ENCODE peak calls at places on chromosome 16, in seven cellular contexts. One of them, this sample, is unnamed.

GRCh38 chr16:68287276-68288251 is 23.2 kb downstream of the SLC7A6OS start:
- DNase-seq in GM10248: no peak
- DNase-seq in retinal pigment epithelial cell: no peak
- DNase-seq in WTC11: no peak
- DNase-seq in CD8-positive, alpha-beta T cell: peak; percentile 76
- DNase-seq in cardiac muscle cell: peak; percentile 89
- DNase-seq in LNCaP clone FGC: no peak
- DNase-seq in this sample: no peak

GRCh38 chr16:27843800-27844199 is 219.7 kb downstream of the GSG1L start:
- DNase-seq in CD8-positive, alpha-beta T cell: no peak
- DNase-seq in WTC11: no peak
- DNase-seq in retinal pigment epithelial cell: no peak
- DNase-seq in GM10248: no peak
- DNase-seq in cardiac muscle cell: no peak
- DNase-seq in LNCaP clone FGC: no peak
- DNase-seq in this sample: no peak

GRCh38 chr16:47970291-47970931 is 185.4 kb downstream of the ABCC12 start:
- DNase-seq in cardiac muscle cell: peak; percentile 58
- DNase-seq in WTC11: no peak
- DNase-seq in LNCaP clone FGC: peak; percentile 32
- DNase-seq in retinal pigment epithelial cell: peak; percentile 10
- DNase-seq in CD8-positive, alpha-beta T cell: no peak
- DNase-seq in GM10248: no peak
- DNase-seq in this sample: no peak

GRCh38 chr16:2968368-2968737 is 795 bp upstream of the PAQR4 start:
- DNase-seq in LNCaP clone FGC: no peak
- DNase-seq in CD8-positive, alpha-beta T cell: no peak
- DNase-seq in GM10248: no peak
- DNase-seq in cardiac muscle cell: no peak
- DNase-seq in retinal pigment epithelial cell: no peak
- DNase-seq in WTC11: no peak
- DNase-seq in this sample: peak; percentile 51

GRCh38 chr16:88736088-88736487 is 29.8 kb downstream of the CTU2 start:
- DNase-seq in GM10248: no peak
- DNase-seq in LNCaP clone FGC: no peak
- DNase-seq in CD8-positive, alpha-beta T cell: no peak
- DNase-seq in WTC11: no peak
- DNase-seq in retinal pigment epithelial cell: no peak
- DNase-seq in cardiac muscle cell: no peak
- DNase-seq in this sample: no peak

GRCh38 chr16:3536271-3536671 is 35.5 kb downstream of the CLUAP1 start:
- DNase-seq in LNCaP clone FGC: no peak
- DNase-seq in CD8-positive, alpha-beta T cell: no peak
- DNase-seq in cardiac muscle cell: peak; percentile 33
- DNase-seq in GM10248: no peak
- DNase-seq in retinal pigment epithelial cell: peak; percentile 88
- DNase-seq in WTC11: no peak
- DNase-seq in this sample: no peak

GRCh38 chr16:17548825-17549224 is 78.1 kb upstream of the XYLT1 start:
- DNase-seq in GM10248: no peak
- DNase-seq in LNCaP clone FGC: no peak
- DNase-seq in retinal pigment epithelial cell: no peak
- DNase-seq in CD8-positive, alpha-beta T cell: no peak
- DNase-seq in WTC11: no peak
- DNase-seq in cardiac muscle cell: no peak
- DNase-seq in this sample: no peak

GRCh38 chr16:3830625-3831254 is 49.8 kb downstream of the CREBBP start:
- DNase-seq in LNCaP clone FGC: no peak
- DNase-seq in cardiac muscle cell: no peak
- DNase-seq in CD8-positive, alpha-beta T cell: no peak
- DNase-seq in WTC11: no peak
- DNase-seq in retinal pigment epithelial cell: no peak
- DNase-seq in GM10248: no peak
- DNase-seq in this sample: no peak

GRCh38 chr16:15899538-15900100 is 11.2 kb upstream of the CEP20 start:
- DNase-seq in WTC11: no peak
- DNase-seq in retinal pigment epithelial cell: peak; percentile 76
- DNase-seq in CD8-positive, alpha-beta T cell: no peak
- DNase-seq in LNCaP clone FGC: no peak
- DNase-seq in GM10248: peak; percentile 54
- DNase-seq in cardiac muscle cell: peak; percentile 54
- DNase-seq in this sample: no peak

GRCh38 chr16:46830417-46830901 is 521 bp downstream of the C16orf87 start:
- DNase-seq in cardiac muscle cell: peak; percentile 26
- DNase-seq in retinal pigment epithelial cell: no peak
- DNase-seq in WTC11: peak; percentile 57
- DNase-seq in LNCaP clone FGC: no peak
- DNase-seq in GM10248: no peak
- DNase-seq in CD8-positive, alpha-beta T cell: peak; percentile 65
- DNase-seq in this sample: peak; percentile 59

GRCh38 chr16:85891033-85891775 is 7.8 kb upstream of the IRF8 start:
- DNase-seq in cardiac muscle cell: no peak
- DNase-seq in GM10248: no peak
- DNase-seq in WTC11: no peak
- DNase-seq in CD8-positive, alpha-beta T cell: peak; percentile 7
- DNase-seq in LNCaP clone FGC: peak; percentile 87
- DNase-seq in retinal pigment epithelial cell: no peak
- DNase-seq in this sample: no peak

GRCh38 chr16:4936181-4936990 is 562 bp downstream of the PPL start:
- DNase-seq in WTC11: peak; percentile 67
- DNase-seq in CD8-positive, alpha-beta T cell: no peak
- DNase-seq in retinal pigment epithelial cell: no peak
- DNase-seq in GM10248: no peak
- DNase-seq in cardiac muscle cell: no peak
- DNase-seq in LNCaP clone FGC: no peak
- DNase-seq in this sample: peak; percentile 43

GRCh38 chr16:23232806-23233205 is 50.3 kb downstream of the SCNN1G start:
- DNase-seq in WTC11: no peak
- DNase-seq in cardiac muscle cell: no peak
- DNase-seq in GM10248: no peak
- DNase-seq in CD8-positive, alpha-beta T cell: no peak
- DNase-seq in LNCaP clone FGC: peak; percentile 10
- DNase-seq in retinal pigment epithelial cell: no peak
- DNase-seq in this sample: no peak

GRCh38 chr16:80527297-80527696 is 13.5 kb upstream of the DYNLRB2 start:
- DNase-seq in cardiac muscle cell: peak; percentile 27
- DNase-seq in retinal pigment epithelial cell: no peak
- DNase-seq in GM10248: peak; percentile 52
- DNase-seq in WTC11: peak; percentile 62
- DNase-seq in CD8-positive, alpha-beta T cell: peak; percentile 55
- DNase-seq in LNCaP clone FGC: no peak
- DNase-seq in this sample: peak; percentile 35

GRCh38 chr16:57016301-57016700 is 26.9 kb downstream of the NLRC5 start:
- DNase-seq in GM10248: no peak
- DNase-seq in WTC11: no peak
- DNase-seq in cardiac muscle cell: no peak
- DNase-seq in CD8-positive, alpha-beta T cell: no peak
- DNase-seq in retinal pigment epithelial cell: no peak
- DNase-seq in LNCaP clone FGC: no peak
- DNase-seq in this sample: no peak

GRCh38 chr16:22161999-22162657 is at the start of gene SDR42E2:
- DNase-seq in cardiac muscle cell: no peak
- DNase-seq in GM10248: peak; percentile 45
- DNase-seq in WTC11: peak; percentile 80
- DNase-seq in retinal pigment epithelial cell: no peak
- DNase-seq in CD8-positive, alpha-beta T cell: peak; percentile 65
- DNase-seq in LNCaP clone FGC: no peak
- DNase-seq in this sample: peak; percentile 22

GRCh38 chr16:89167425-89167941 is 4.1 kb upstream of the CDH15 start:
- DNase-seq in WTC11: peak; percentile 97
- DNase-seq in cardiac muscle cell: peak; percentile 83
- DNase-seq in GM10248: peak; percentile 88
- DNase-seq in CD8-positive, alpha-beta T cell: peak; percentile 91
- DNase-seq in LNCaP clone FGC: no peak
- DNase-seq in retinal pigment epithelial cell: no peak
- DNase-seq in this sample: peak; percentile 98

GRCh38 chr16:85970712-85971220 is 71.8 kb downstream of the IRF8 start:
- DNase-seq in WTC11: no peak
- DNase-seq in cardiac muscle cell: no peak
- DNase-seq in LNCaP clone FGC: no peak
- DNase-seq in GM10248: no peak
- DNase-seq in CD8-positive, alpha-beta T cell: no peak
- DNase-seq in retinal pigment epithelial cell: no peak
- DNase-seq in this sample: no peak

GRCh38 chr16:28585674-28586073 is 11.2 kb downstream of the SULT1A2 start:
- DNase-seq in retinal pigment epithelial cell: peak; percentile 68
- DNase-seq in WTC11: no peak
- DNase-seq in CD8-positive, alpha-beta T cell: no peak
- DNase-seq in LNCaP clone FGC: no peak
- DNase-seq in cardiac muscle cell: no peak
- DNase-seq in GM10248: no peak
- DNase-seq in this sample: no peak

GRCh38 chr16:75319513-75320401 is 68.3 kb upstream of the BCAR1 start:
- DNase-seq in cardiac muscle cell: peak; percentile 93
- DNase-seq in CD8-positive, alpha-beta T cell: no peak
- DNase-seq in retinal pigment epithelial cell: peak; percentile 28
- DNase-seq in LNCaP clone FGC: no peak
- DNase-seq in WTC11: no peak
- DNase-seq in GM10248: peak; percentile 65
- DNase-seq in this sample: no peak

GRCh38 chr16:88956546-88957455 is 20.2 kb downstream of the CBFA2T3 start:
- DNase-seq in CD8-positive, alpha-beta T cell: no peak
- DNase-seq in cardiac muscle cell: no peak
- DNase-seq in LNCaP clone FGC: no peak
- DNase-seq in WTC11: no peak
- DNase-seq in retinal pigment epithelial cell: no peak
- DNase-seq in GM10248: no peak
- DNase-seq in this sample: no peak

GRCh38 chr16:21971856-21972255 is 18.7 kb downstream of the UQCRC2 start:
- DNase-seq in GM10248: no peak
- DNase-seq in CD8-positive, alpha-beta T cell: no peak
- DNase-seq in WTC11: no peak
- DNase-seq in cardiac muscle cell: no peak
- DNase-seq in retinal pigment epithelial cell: no peak
- DNase-seq in LNCaP clone FGC: no peak
- DNase-seq in this sample: peak; percentile 56

GRCh38 chr16:88686062-88686438 is 257 bp downstream of the SNAI3 start:
- DNase-seq in GM10248: peak; percentile 53
- DNase-seq in CD8-positive, alpha-beta T cell: no peak
- DNase-seq in WTC11: no peak
- DNase-seq in cardiac muscle cell: no peak
- DNase-seq in LNCaP clone FGC: no peak
- DNase-seq in retinal pigment epithelial cell: no peak
- DNase-seq in this sample: no peak

GRCh38 chr16:23124315-23124714 is 24.9 kb downstream of the USP31 start:
- DNase-seq in GM10248: no peak
- DNase-seq in WTC11: no peak
- DNase-seq in CD8-positive, alpha-beta T cell: no peak
- DNase-seq in cardiac muscle cell: peak; percentile 62
- DNase-seq in retinal pigment epithelial cell: no peak
- DNase-seq in LNCaP clone FGC: no peak
- DNase-seq in this sample: no peak

GRCh38 chr16:84746875-84747274 is 47.1 kb downstream of the USP10 start:
- DNase-seq in GM10248: no peak
- DNase-seq in retinal pigment epithelial cell: no peak
- DNase-seq in CD8-positive, alpha-beta T cell: no peak
- DNase-seq in WTC11: no peak
- DNase-seq in cardiac muscle cell: no peak
- DNase-seq in LNCaP clone FGC: no peak
- DNase-seq in this sample: no peak
- TF ChIP-seq CTCF in GM10248: no peak
- TF ChIP-seq CTCF in retinal pigment epithelial cell: peak; percentile 47
- TF ChIP-seq CTCF in CD8-positive, alpha-beta T cell: no peak
- TF ChIP-seq CTCF in WTC11: no peak
- TF ChIP-seq CTCF in cardiac muscle cell: peak; percentile 24
- TF ChIP-seq CTCF in LNCaP clone FGC: peak; percentile 29
- TF ChIP-seq CTCF in this sample: peak; percentile 55

GRCh38 chr16:70159355-70160348 is 13.9 kb upstream of the CLEC18C start:
- DNase-seq in CD8-positive, alpha-beta T cell: peak; percentile 48
- DNase-seq in LNCaP clone FGC: no peak
- DNase-seq in retinal pigment epithelial cell: no peak
- DNase-seq in GM10248: peak; percentile 12
- DNase-seq in cardiac muscle cell: no peak
- DNase-seq in WTC11: no peak
- DNase-seq in this sample: no peak

GRCh38 chr16:70156207-70156978 is 17.2 kb upstream of the CLEC18C start:
- DNase-seq in retinal pigment epithelial cell: no peak
- DNase-seq in LNCaP clone FGC: no peak
- DNase-seq in WTC11: no peak
- DNase-seq in CD8-positive, alpha-beta T cell: peak; percentile 48
- DNase-seq in cardiac muscle cell: no peak
- DNase-seq in GM10248: peak; percentile 18
- DNase-seq in this sample: no peak

GRCh38 chr16:70157105-70157476 is 16.5 kb upstream of the CLEC18C start:
- DNase-seq in cardiac muscle cell: no peak
- DNase-seq in LNCaP clone FGC: no peak
- DNase-seq in retinal pigment epithelial cell: no peak
- DNase-seq in CD8-positive, alpha-beta T cell: peak; percentile 49
- DNase-seq in GM10248: peak; percentile 14
- DNase-seq in WTC11: no peak
- DNase-seq in this sample: no peak

GRCh38 chr16:70158261-70158939 is 15.2 kb upstream of the CLEC18C start:
- DNase-seq in CD8-positive, alpha-beta T cell: peak; percentile 49
- DNase-seq in retinal pigment epithelial cell: no peak
- DNase-seq in WTC11: peak; percentile 16
- DNase-seq in GM10248: no peak
- DNase-seq in LNCaP clone FGC: no peak
- DNase-seq in cardiac muscle cell: no peak
- DNase-seq in this sample: no peak

GRCh38 chr16:70157477-70158260 is 15.9 kb upstream of the CLEC18C start:
- DNase-seq in WTC11: no peak
- DNase-seq in cardiac muscle cell: no peak
- DNase-seq in retinal pigment epithelial cell: no peak
- DNase-seq in LNCaP clone FGC: no peak
- DNase-seq in CD8-positive, alpha-beta T cell: peak; percentile 44
- DNase-seq in GM10248: peak; percentile 26
- DNase-seq in this sample: no peak
- TF ChIP-seq CTCF in WTC11: no peak
- TF ChIP-seq CTCF in cardiac muscle cell: no peak
- TF ChIP-seq CTCF in retinal pigment epithelial cell: no peak
- TF ChIP-seq CTCF in LNCaP clone FGC: no peak
- TF ChIP-seq CTCF in CD8-positive, alpha-beta T cell: no peak
- TF ChIP-seq CTCF in GM10248: no peak
- TF ChIP-seq CTCF in this sample: no peak

DNA sequence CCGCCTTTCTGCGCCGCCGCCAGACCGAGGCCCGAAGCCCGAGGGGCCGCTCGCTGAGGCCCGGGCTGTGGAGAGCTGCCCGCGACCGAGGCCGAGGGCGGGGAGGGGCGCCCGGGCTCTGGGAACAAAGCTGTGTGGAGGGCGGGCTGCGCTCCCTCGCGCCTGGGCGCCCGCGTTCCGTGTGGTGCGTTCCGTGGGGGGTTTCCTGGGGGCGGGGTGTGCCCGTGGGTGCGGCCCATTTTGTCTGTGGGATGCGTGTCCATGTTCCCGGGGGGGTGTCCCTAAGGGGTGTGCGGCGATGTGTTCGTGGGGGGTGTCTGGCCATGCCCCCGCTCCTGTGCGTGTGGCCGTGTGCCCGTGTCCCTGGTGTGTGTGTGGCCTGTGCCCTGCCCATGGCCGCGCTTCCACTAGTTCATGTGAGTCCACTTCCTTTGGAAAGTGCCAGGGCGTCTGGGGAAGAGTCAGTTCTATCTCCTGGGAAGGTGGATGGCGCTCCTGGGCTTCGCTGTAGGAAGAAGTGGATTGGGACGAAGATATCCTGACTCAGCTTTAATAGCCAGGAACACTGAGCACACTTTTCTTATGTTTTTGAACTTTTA is 520 bp downstream of the JPT2 start:
- DNase-seq in cardiac muscle cell: peak; percentile 22
- DNase-seq in WTC11: no peak
- DNase-seq in GM10248: no peak
- DNase-seq in CD8-positive, alpha-beta T cell: peak; percentile 57
- DNase-seq in LNCaP clone FGC: no peak
- DNase-seq in retinal pigment epithelial cell: no peak
- DNase-seq in this sample: peak; percentile 31
- TF ChIP-seq CTCF in cardiac muscle cell: no peak
- TF ChIP-seq CTCF in WTC11: no peak
- TF ChIP-seq CTCF in GM10248: no peak
- TF ChIP-seq CTCF in CD8-positive, alpha-beta T cell: no peak
- TF ChIP-seq CTCF in LNCaP clone FGC: peak; percentile 6
- TF ChIP-seq CTCF in retinal pigment epithelial cell: peak; percentile 7
- TF ChIP-seq CTCF in this sample: no peak

GRCh38 chr16:10988164-10988803 is 43.9 kb downstream of the CLEC16A start:
- DNase-seq in LNCaP clone FGC: no peak
- DNase-seq in cardiac muscle cell: no peak
- DNase-seq in CD8-positive, alpha-beta T cell: no peak
- DNase-seq in WTC11: peak; percentile 54
- DNase-seq in retinal pigment epithelial cell: no peak
- DNase-seq in GM10248: peak; percentile 49
- DNase-seq in this sample: no peak
- TF ChIP-seq CTCF in LNCaP clone FGC: peak; percentile 7
- TF ChIP-seq CTCF in cardiac muscle cell: peak; percentile 20
- TF ChIP-seq CTCF in CD8-positive, alpha-beta T cell: peak; percentile 18
- TF ChIP-seq CTCF in WTC11: peak; percentile 36
- TF ChIP-seq CTCF in retinal pigment epithelial cell: peak; percentile 52
- TF ChIP-seq CTCF in GM10248: peak; percentile 44
- TF ChIP-seq CTCF in this sample: no peak